ENCODE peak calls at places on chromosomes 6 and 20, in eight cellular contexts. M, K, B, F, A, Y, S and D are unnamed samples.

GRCh38 chr6:168092541-168092940 is 13.5 kb upstream of the FRMD1 start:
- DNase-seq in A (no peak), S (peak), F (no peak), K (no peak), B (no peak), Y (no peak), M (no peak), D (no peak)

GRCh38 chr6:25511386-25511785 is 140.6 kb upstream of the SCGN start:
- DNase-seq in S (no peak), Y (no peak), K (no peak), F (no peak), A (no peak), B (no peak), M (no peak), D (no peak)

GRCh38 chr6:64258752-64259151 is 623.1 kb downstream of the PHF3 start:
- DNase-seq in Y (no peak), A (no peak), S (no peak), K (no peak), B (no peak), M (no peak), F (no peak), D (no peak)

GRCh38 chr20:41340327-41341055 is at the start of gene LPIN3:
- DNase-seq in F (peak), M (peak), K (peak), Y (peak), B (peak), S (peak), A (peak), D (no peak)

GRCh38 chr20:13012886-13013285 is 4.1 kb downstream of the SPTLC3 start:
- DNase-seq in B (no peak), M (no peak), Y (no peak), S (no peak), F (no peak), A (no peak), K (no peak), D (no peak)

GRCh38 chr6:109966299-109966698 is 11.8 kb upstream of the GPR6 start:
- DNase-seq in M (no peak), K (no peak), A (no peak), S (no peak), F (no peak), B (no peak), Y (no peak), D (no peak)

GRCh38 chr20:50804453-50805348 is 9.8 kb downstream of the BCAS4 start:
- DNase-seq in M (no peak), F (peak), B (no peak), K (no peak), S (no peak), Y (no peak), A (no peak), D (no peak)

GRCh38 chr20:10807013-10807412 is 133.2 kb upstream of the JAG1 start:
- DNase-seq in M (no peak), F (no peak), A (no peak), Y (no peak), K (no peak), B (no peak), S (no peak), D (no peak)

GRCh38 chr6:130927305-130927704 is 100.1 kb downstream of the SMLR1 start:
- DNase-seq in B (peak), F (no peak), M (no peak), S (no peak), A (no peak), Y (peak), K (no peak), D (no peak)

GRCh38 chr6:31750411-31751022 is 10.7 kb downstream of the MSH5 start:
- DNase-seq in M (no peak), Y (no peak), A (no peak), F (no peak), S (no peak), B (no peak), K (no peak), D (no peak)

GRCh38 chr6:108557494-108558371 is 3.0 kb upstream of the FOXO3 start:
- DNase-seq in F (peak), M (peak), S (peak), A (no peak), Y (peak), B (peak), K (peak), D (no peak)

GRCh38 chr6:5302995-5303622 is 41.8 kb downstream of the FARS2 start:
- DNase-seq in K (peak), A (peak), F (peak), Y (peak), B (peak), S (peak), M (peak), D (no peak)

GRCh38 chr6:9224539-9224938 is 789.2 kb upstream of the SLC35B3 start:
- DNase-seq in A (no peak), F (no peak), M (no peak), S (no peak), Y (peak), B (no peak), K (no peak), D (no peak)

GRCh38 chr6:166810864-166811263 is 145.5 kb downstream of the RNASET2 start:
- DNase-seq in F (no peak), A (no peak), Y (no peak), K (no peak), M (no peak), B (no peak), S (no peak), D (no peak)

GRCh38 chr6:48916523-48917050 is 546.5 kb downstream of the MMUT start:
- DNase-seq in K (no peak), A (no peak), M (no peak), F (no peak), Y (no peak), B (no peak), S (no peak), D (no peak)

GRCh38 chr6:16769131-16769985 is 8.1 kb upstream of the ATXN1 start:
- DNase-seq in S (no peak), F (peak), M (no peak), B (peak), A (no peak), Y (peak), K (peak), D (no peak)

GRCh38 chr20:50260480-50261221 is 70.0 kb downstream of the CEBPB start:
- DNase-seq in M (no peak), Y (no peak), B (no peak), F (no peak), S (no peak), A (no peak), K (no peak), D (no peak)

GRCh38 chr6:24492475-24492874 is 2.3 kb upstream of the ALDH5A1 start:
- DNase-seq in B (no peak), M (no peak), A (no peak), Y (no peak), K (peak), F (no peak), S (no peak), D (no peak)

GRCh38 chr6:169970306-169970988 is 219.0 kb downstream of the ERMARD start:
- DNase-seq in S (peak), B (no peak), F (no peak), Y (no peak), A (no peak), M (peak), K (no peak), D (no peak)

GRCh38 chr6:20061952-20062351 is 150.3 kb downstream of the MBOAT1 start:
- DNase-seq in S (no peak), K (no peak), F (no peak), Y (no peak), M (no peak), B (no peak), A (no peak), D (no peak)

GRCh38 chr20:39112196-39112743 is 150.1 kb downstream of the DHX35 start:
- DNase-seq in K (peak), F (no peak), Y (peak), M (no peak), B (peak), A (no peak), S (peak), D (no peak)

GRCh38 chr6:52363222-52363867 is 1.4 kb downstream of the PAQR8 start:
- DNase-seq in A (no peak), K (peak), B (no peak), M (no peak), F (no peak), S (no peak), Y (no peak), D (no peak)

GRCh38 chr6:52603000-52603795 is 26.3 kb upstream of the TRAM2 start:
- DNase-seq in K (no peak), B (no peak), A (no peak), S (no peak), M (no peak), Y (no peak), F (no peak), D (no peak)

GRCh38 chr6:164962805-164963204 is 346.6 kb downstream of the C6orf118 start:
- DNase-seq in K (no peak), B (no peak), A (no peak), Y (no peak), F (no peak), M (no peak), S (no peak), D (no peak)

DNA sequence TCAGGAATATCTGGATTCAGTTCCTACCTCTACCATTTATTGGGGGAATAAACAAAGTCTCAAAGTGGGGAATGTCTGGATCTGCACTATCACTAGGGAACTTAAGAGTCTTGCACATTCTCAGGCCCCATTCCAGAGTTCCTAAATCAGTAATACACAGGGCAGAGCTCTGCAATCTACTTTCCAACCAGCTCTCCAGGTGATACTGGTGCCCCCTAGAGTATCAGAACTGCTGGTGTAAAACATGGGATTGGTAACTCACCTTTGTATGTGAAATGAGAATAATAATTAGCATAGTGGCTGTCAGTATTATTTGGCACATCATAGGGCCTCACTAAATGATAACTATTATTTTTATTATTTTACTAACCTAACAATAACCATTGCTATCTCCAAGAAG is 278.8 kb upstream of the IMPG1 start:
- DNase-seq in A (no peak), B (no peak), F (no peak), M (no peak), S (no peak), K (no peak), Y (peak), D (no peak)
- TF ChIP-seq CTCF in A (no peak), B (no peak), F (no peak), M (peak), S (no peak), K (no peak), Y (peak), D (no peak)

GRCh38 chr6:116406678-116407345 is 36.1 kb downstream of the DSE start:
- DNase-seq in K (no peak), F (no peak), Y (no peak), S (no peak), B (no peak), A (no peak), M (no peak), D (no peak)
- H3K27ac ChIP-seq in K (no peak), F (no peak), Y (no peak), S (no peak), B (no peak), A (no peak), M (peak), D (peak)

GRCh38 chr20:57291003-57291402 is 24.6 kb upstream of the BMP7 start:
- DNase-seq in K (no peak), A (no peak), Y (no peak), S (no peak), B (peak), M (no peak), F (no peak), D (no peak)
- TF ChIP-seq CTCF in K (no peak), A (peak), Y (peak), S (no peak), B (no peak), M (no peak), F (no peak), D (no peak)

GRCh38 chr20:47396762-47397476 is 40.4 kb upstream of the ZMYND8 start:
- DNase-seq in K (no peak), B (no peak), A (no peak), S (no peak), M (no peak), F (no peak), Y (no peak), D (no peak)

GRCh38 chr20:47392721-47393073 is 36.2 kb upstream of the ZMYND8 start:
- DNase-seq in S (no peak), K (no peak), Y (peak), M (no peak), A (peak), B (peak), F (no peak), D (no peak)

GRCh38 chr20:47392015-47392720 is 35.7 kb upstream of the ZMYND8 start:
- DNase-seq in M (peak), A (peak), F (no peak), S (no peak), Y (peak), K (peak), B (peak), D (peak)

GRCh38 chr20:47389867-47390347 is 33.4 kb upstream of the ZMYND8 start:
- DNase-seq in K (peak), B (peak), A (peak), Y (peak), M (no peak), F (no peak), S (no peak), D (no peak)

GRCh38 chr20:47391276-47392010 is 34.9 kb upstream of the ZMYND8 start:
- DNase-seq in S (no peak), Y (no peak), A (no peak), B (no peak), F (no peak), M (no peak), K (no peak), D (no peak)
- H3K27ac ChIP-seq in S (no peak), Y (peak), A (peak), B (peak), F (no peak), M (peak), K (peak), D (peak)

GRCh38 chr6:37371158-37372083 is 17.6 kb downstream of the RNF8 start:
- DNase-seq in B (no peak), M (no peak), Y (no peak), F (no peak), S (no peak), A (no peak), K (no peak), D (no peak)
- TF ChIP-seq CTCF in B (no peak), M (no peak), Y (peak), F (no peak), S (no peak), A (no peak), K (no peak), D (no peak)

DNA sequence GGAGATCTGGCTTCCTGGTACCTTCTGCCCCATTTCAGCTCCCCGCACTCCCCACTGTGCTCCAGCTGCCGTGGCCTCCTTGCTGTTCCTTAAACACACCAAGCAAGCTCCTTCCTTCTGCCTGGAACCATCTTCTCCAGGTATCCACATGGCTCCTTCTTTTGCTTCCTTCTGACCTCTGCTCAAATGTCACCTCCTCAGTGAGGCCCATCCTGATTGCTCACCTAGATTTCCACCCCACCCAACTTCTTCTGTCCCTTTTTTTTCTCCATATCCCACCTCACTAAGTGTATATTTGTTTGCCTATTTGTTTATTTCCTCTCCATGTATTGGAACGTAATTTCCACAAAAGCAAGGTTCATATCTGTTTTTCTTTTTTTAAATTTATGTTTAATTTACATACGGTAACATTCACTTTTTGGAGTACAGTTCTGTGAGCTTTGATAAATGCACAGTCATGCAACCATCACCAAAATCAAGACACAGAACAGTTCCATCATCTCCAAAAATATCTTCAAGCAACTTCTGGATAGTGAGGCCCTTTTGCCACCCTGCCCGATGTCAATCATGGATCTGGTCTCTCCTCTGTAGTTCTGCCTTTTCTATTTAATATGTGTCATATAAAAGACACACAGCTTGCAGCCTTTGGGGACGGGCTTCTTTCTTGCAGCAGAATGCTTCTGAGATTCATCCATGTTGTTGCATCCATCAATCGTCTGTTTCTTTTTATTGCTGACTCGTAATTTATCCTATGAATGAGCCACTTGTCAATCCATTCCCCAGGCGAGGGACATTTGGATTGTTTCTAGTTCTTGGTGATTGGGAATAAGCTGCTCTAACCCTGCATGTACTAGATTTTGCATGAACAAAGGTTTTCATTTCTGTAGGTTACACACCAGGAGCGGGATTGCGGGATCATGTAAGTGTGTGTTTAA is 46.3 kb downstream of the SLC2A10 start:
- DNase-seq in K (no peak), F (no peak), S (no peak), A (no peak), B (no peak), Y (no peak), M (no peak), D (no peak)
- H3K27ac ChIP-seq in K (no peak), F (no peak), S (no peak), A (no peak), B (no peak), Y (no peak), M (no peak), D (no peak)

GRCh38 chr6:163367388-163368183 is 46.9 kb upstream of the QKI start:
- DNase-seq in S (no peak), M (no peak), Y (no peak), K (no peak), A (no peak), F (no peak), B (no peak), D (no peak)
- TF ChIP-seq CTCF in S (no peak), M (no peak), Y (no peak), K (no peak), A (no peak), F (no peak), B (no peak), D (no peak)

DNA sequence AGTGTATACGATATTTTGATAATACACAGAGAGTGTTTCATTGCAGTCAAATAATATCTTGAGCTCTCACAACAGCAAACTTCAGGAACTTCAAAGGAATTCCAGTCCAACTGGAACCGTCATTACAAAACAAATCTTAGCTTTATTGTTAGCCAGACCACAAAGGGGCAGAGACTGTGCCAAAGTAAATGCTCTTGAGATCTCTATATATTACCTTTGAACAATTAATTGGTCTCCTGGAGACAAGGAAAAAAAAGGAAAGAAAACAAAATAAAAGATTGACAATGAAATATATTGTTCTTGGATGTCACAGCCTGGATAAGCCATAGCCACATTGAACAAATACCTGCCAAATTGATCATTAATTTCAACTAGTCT is 70.0 kb downstream of the FOXC1 start:
- DNase-seq in F (no peak), K (no peak), B (no peak), S (no peak), A (no peak), Y (peak), M (no peak), D (no peak)
- H3K27ac ChIP-seq in F (no peak), K (no peak), B (no peak), S (no peak), A (no peak), Y (no peak), M (peak), D (no peak)

GRCh38 chr6:102118034-102118433 is 724.5 kb downstream of the GRIK2 start:
- DNase-seq in Y (no peak), S (no peak), B (no peak), A (no peak), M (no peak), F (no peak), K (no peak), D (no peak)

GRCh38 chr6:102115911-102116310 is 722.4 kb downstream of the GRIK2 start:
- DNase-seq in F (no peak), M (no peak), B (no peak), Y (peak), K (no peak), S (no peak), A (no peak), D (no peak)

DNA sequence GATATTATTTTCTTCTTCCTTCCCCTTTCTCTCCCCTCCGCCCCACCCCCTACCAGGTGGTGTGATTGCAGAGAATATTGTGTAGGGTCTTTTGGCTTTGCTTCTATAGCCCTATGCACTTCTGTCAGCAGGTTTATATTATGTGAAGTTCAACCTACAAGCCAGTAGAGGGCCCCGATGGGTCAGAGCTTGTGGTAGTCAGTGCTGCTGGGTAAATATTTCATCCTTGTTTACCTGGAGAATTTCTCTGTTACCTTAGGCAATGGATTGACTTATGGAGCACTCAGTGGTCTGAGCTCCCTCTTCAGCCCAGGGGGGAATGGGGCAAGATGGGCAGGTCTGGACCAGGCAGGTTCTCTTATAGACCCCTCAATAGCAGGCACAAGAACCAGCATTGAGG is 720.9 kb downstream of the GRIK2 start:
- DNase-seq in B (peak), K (no peak), S (no peak), A (no peak), F (no peak), M (no peak), Y (peak), D (no peak)
- TF ChIP-seq CTCF in B (no peak), K (no peak), S (no peak), A (no peak), F (no peak), M (no peak), Y (peak), D (no peak)